ENCODE peak calls at places on chromosome 6, in nine cellular contexts. E, M, C, B, F, G, A, W and H are unnamed samples.

GRCh38 chr6:16044211-16044643 is 84.7 kb upstream of the MYLIP start:
- DNase-seq in E (no peak), M (no peak), C (no peak), B (no peak), F (no peak), G (no peak), A (no peak), W (no peak), H (no peak)

GRCh38 chr6:13517116-13517515 is 29.7 kb upstream of the GFOD1 start:
- DNase-seq in E (no peak), M (no peak), C (peak), B (peak), F (no peak), G (no peak), A (no peak), W (no peak), H (peak)

GRCh38 chr6:45816674-45817297 is 198.9 kb downstream of the CLIC5 start:
- DNase-seq in E (no peak), M (no peak), C (peak), B (no peak), F (no peak), G (no peak), A (no peak), W (no peak), H (no peak)

GRCh38 chr6:165556116-165556843 is 106.8 kb downstream of the PDE10A start:
- DNase-seq in E (peak), M (peak), C (peak), B (no peak), F (no peak), G (no peak), A (no peak), W (no peak), H (peak)

GRCh38 chr6:19399406-19399805 is 437.8 kb upstream of the ID4 start:
- DNase-seq in E (no peak), M (peak), C (peak), B (no peak), F (no peak), G (no peak), A (no peak), W (no peak), H (no peak)

GRCh38 chr6:150631283-150631981 is 31.7 kb downstream of the PLEKHG1 start:
- DNase-seq in E (no peak), M (no peak), C (no peak), B (no peak), F (no peak), G (no peak), A (no peak), W (no peak), H (no peak)

GRCh38 chr6:70575899-70576298 is 9.2 kb downstream of the SDHAF4 start:
- DNase-seq in E (no peak), M (no peak), C (no peak), B (no peak), F (no peak), G (no peak), A (no peak), W (no peak), H (no peak)

GRCh38 chr6:122735618-122736017 is 43.9 kb upstream of the FABP7 start:
- DNase-seq in E (no peak), M (no peak), C (no peak), B (peak), F (no peak), G (no peak), A (peak), W (no peak), H (no peak)

GRCh38 chr6:52157301-52157930 is 28.8 kb upstream of the IL17A start:
- DNase-seq in E (no peak), M (peak), C (peak), B (peak), F (no peak), G (no peak), A (peak), W (no peak), H (peak)

GRCh38 chr6:13418838-13419237 is 68.6 kb downstream of the GFOD1 start:
- DNase-seq in E (no peak), M (no peak), C (no peak), B (no peak), F (no peak), G (no peak), A (no peak), W (no peak), H (no peak)

GRCh38 chr6:64258752-64259151 is 623.1 kb downstream of the PHF3 start:
- DNase-seq in E (no peak), M (no peak), C (no peak), B (no peak), F (no peak), G (no peak), A (no peak), W (no peak), H (peak)

GRCh38 chr6:64256483-64256882 is 620.9 kb downstream of the PHF3 start:
- DNase-seq in E (no peak), M (no peak), C (no peak), B (no peak), F (no peak), G (no peak), A (no peak), W (no peak), H (no peak)

GRCh38 chr6:64257586-64257985 is 622.0 kb downstream of the PHF3 start:
- DNase-seq in E (no peak), M (no peak), C (no peak), B (no peak), F (no peak), G (no peak), A (no peak), W (no peak), H (no peak)

GRCh38 chr6:64258302-64258701 is 622.7 kb downstream of the PHF3 start:
- DNase-seq in E (no peak), M (no peak), C (no peak), B (no peak), F (no peak), G (no peak), A (no peak), W (no peak), H (no peak)

DNA sequence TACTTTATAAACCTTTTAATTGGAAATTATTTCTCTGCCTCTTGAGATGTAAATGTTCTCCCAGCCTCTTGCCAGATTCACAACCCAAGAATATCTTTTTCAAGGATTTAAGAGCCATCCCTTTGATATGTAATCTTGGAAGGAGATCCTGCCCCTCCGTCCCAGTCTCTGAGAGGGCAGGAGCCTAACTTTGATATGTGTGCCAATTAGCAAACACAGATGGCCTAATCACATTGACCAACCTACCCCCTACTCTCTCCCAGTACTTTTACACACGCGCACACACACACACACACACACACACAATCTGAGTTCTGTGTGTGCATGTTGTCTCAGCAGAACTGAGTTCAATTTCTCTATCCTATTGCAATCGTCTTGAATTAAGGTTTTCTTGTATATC is 623.8 kb downstream of the PHF3 start:
- DNase-seq in E (no peak), M (no peak), C (no peak), B (no peak), F (no peak), G (no peak), A (no peak), W (no peak), H (no peak)
- H3K4me3 ChIP-seq in E (no peak), M (no peak), C (no peak), B (no peak), F (no peak), G (no peak), A (no peak), W (no peak), H (no peak)

DNA sequence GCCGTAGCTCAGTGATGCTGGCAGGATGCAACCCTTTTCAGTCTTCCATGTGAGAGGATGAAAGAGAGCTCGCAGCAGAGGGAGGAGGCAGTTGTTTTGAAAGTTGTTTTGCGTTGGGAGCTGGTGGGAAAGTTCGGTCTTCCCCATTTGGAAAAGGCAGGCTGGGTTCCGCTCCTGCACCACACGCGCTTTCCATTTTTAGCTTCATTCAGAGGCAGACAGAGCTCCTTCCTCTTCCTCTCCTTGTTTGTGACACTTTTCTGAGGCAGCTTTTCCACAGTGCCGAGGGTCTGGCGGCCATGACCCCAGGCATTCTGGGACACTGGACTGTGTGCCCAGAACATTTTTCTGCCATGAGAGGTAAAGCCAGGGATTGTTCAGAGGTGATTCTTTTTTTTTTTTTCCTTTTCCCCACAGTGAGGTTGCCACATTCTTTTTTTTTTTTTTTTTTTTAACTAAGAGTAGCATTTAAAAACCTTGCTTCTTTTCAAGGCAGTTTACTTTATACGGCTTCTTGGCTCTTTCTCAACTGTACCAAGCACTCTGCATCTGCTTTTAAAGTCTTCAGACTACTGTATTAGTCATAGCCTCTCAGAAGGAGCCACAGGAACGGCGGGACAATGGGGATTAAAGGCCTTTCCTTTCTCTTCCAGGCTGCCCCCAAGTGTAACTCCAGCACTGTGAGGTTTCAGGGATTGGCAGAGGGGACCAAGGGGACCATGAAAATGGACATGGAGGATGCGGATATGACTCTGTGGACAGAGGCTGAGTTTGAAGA is 1.6 kb downstream of the PRDM1 start:
- DNase-seq in E (no peak), M (peak), C (peak), B (peak), F (no peak), G (no peak), A (no peak), W (peak), H (peak)
- H3K4me3 ChIP-seq in E (peak), M (peak), C (peak), B (peak), F (peak), G (peak), A (peak), W (peak), H (peak)

GRCh38 chr6:28981391-28981832 is 23.7 kb downstream of the ZNF311 start:
- DNase-seq in E (no peak), M (peak), C (peak), B (peak), F (peak), G (peak), A (no peak), W (peak), H (peak)
- H3K4me3 ChIP-seq in E (peak), M (peak), C (peak), B (peak), F (peak), G (peak), A (peak), W (peak), H (peak)

GRCh38 chr6:133893324-133893692 is 4.4 kb downstream of the TCF21 start:
- DNase-seq in E (no peak), M (no peak), C (no peak), B (no peak), F (no peak), G (no peak), A (no peak), W (no peak), H (no peak)
- H3K4me3 ChIP-seq in E (no peak), M (no peak), C (peak), B (no peak), F (no peak), G (no peak), A (no peak), W (peak), H (peak)

GRCh38 chr6:41027251-41027650 is 11.8 kb downstream of the UNC5CL start:
- DNase-seq in E (no peak), M (no peak), C (no peak), B (no peak), F (no peak), G (no peak), A (no peak), W (no peak), H (peak)
- H3K4me3 ChIP-seq in E (peak), M (peak), C (no peak), B (peak), F (peak), G (peak), A (no peak), W (peak), H (peak)

DNA sequence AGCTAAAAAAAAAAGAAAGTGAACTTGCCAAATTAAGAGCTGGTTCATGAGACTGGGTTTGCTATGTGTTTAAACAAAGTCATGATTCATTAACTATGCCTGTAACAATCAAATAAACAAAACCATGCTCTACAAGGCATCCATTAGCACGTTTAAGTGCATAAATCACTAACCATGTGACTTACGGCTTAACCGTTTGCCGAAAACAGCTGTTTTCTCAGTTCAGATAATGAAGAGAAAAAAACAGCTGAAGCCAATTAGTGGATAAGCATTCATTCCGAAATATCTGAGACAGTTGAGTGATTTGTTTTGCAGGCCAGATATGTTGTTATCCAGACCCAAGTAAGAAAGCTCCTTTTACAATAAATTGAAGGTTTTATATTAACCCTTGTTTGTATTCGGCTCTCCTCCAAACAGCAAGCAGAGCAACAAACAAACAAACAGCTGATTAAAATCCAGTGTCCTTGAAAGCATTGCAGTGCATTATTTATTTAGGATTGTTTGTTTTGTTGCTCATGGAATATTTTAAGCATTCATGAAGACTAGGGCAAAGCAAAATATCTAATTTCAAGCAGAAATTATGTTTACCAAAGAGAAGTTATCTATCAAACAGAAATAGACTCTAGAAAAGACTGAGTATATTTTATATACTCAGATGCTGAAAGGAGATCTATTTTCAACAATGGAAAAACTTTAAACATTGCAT is 343.5 kb downstream of the RFPL4B start:
- DNase-seq in E (peak), M (no peak), C (peak), B (no peak), F (no peak), G (no peak), A (no peak), W (no peak), H (peak)
- H3K4me3 ChIP-seq in E (peak), M (no peak), C (no peak), B (no peak), F (no peak), G (no peak), A (no peak), W (no peak), H (peak)

DNA sequence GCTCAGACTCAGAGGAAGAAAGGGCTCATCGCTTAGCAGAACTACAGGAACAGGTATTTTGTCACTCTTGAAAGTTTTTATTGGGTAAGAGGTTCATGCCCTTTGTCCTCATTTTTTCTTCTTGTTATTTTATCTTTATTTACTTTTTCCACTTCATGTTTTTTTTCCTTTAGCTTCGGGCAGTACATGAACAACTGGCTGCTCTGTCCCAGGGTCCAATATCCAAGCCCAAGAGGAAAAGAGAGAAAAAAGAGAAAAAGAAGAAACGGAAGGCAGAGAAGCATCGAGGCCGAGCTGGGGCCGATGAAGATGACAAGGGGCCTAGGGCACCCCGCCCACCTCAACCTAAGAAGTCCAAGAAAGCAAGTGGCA is 9.5 kb downstream of the BRD2 start:
- DNase-seq in E (no peak), M (no peak), C (no peak), B (no peak), F (no peak), G (no peak), A (no peak), W (no peak), H (no peak)
- H3K4me3 ChIP-seq in E (no peak), M (no peak), C (no peak), B (no peak), F (no peak), G (no peak), A (no peak), W (no peak), H (no peak)

GRCh38 chr6:9979996-9980395 is 434.9 kb downstream of the TFAP2A start:
- DNase-seq in E (no peak), M (no peak), C (no peak), B (no peak), F (no peak), G (no peak), A (no peak), W (no peak), H (no peak)

GRCh38 chr6:9986273-9986672 is 428.6 kb downstream of the TFAP2A start:
- DNase-seq in E (no peak), M (no peak), C (no peak), B (no peak), F (no peak), G (no peak), A (no peak), W (no peak), H (no peak)

DNA sequence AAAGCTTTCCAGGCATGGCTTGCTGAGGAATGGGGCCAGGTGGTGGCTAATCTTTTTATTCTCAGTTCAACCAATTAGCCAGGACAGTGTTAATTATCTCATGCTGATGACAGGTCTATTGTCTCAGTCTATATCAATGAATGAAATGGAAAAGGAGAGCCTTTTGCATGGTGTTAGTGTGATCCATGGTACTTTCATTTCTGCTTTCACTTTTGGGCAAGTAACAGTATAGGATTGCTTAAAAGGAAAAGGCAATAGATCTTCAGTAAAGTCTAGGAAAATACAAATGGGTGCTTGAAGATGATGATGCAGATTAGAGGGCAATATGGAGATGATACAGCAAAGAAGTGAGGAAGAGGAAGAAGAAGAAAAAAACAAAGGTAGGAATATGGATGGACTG is 430.3 kb downstream of the TFAP2A start:
- DNase-seq in E (no peak), M (no peak), C (no peak), B (no peak), F (no peak), G (no peak), A (no peak), W (no peak), H (no peak)
- H3K4me3 ChIP-seq in E (no peak), M (no peak), C (no peak), B (no peak), F (no peak), G (no peak), A (no peak), W (no peak), H (no peak)

GRCh38 chr6:112155900-112156299 is 68.5 kb downstream of the FAM229B start:
- DNase-seq in E (no peak), M (no peak), C (peak), B (no peak), F (no peak), G (no peak), A (no peak), W (no peak), H (no peak)
- H3K4me3 ChIP-seq in E (no peak), M (no peak), C (no peak), B (no peak), F (no peak), G (no peak), A (no peak), W (no peak), H (no peak)

GRCh38 chr6:148509789-148510581 is 167.3 kb downstream of the SASH1 start:
- DNase-seq in E (no peak), M (peak), C (peak), B (peak), F (no peak), G (no peak), A (no peak), W (no peak), H (no peak)

GRCh38 chr6:148514091-148514850 is 171.6 kb downstream of the SASH1 start:
- DNase-seq in E (no peak), M (no peak), C (peak), B (no peak), F (no peak), G (no peak), A (no peak), W (no peak), H (no peak)

GRCh38 chr6:148516116-148517016 is 173.7 kb downstream of the SASH1 start:
- DNase-seq in E (no peak), M (no peak), C (no peak), B (peak), F (no peak), G (no peak), A (no peak), W (no peak), H (no peak)

GRCh38 chr6:148517518-148517917 is 174.9 kb downstream of the SASH1 start:
- DNase-seq in E (no peak), M (no peak), C (no peak), B (no peak), F (no peak), G (no peak), A (no peak), W (no peak), H (no peak)

DNA sequence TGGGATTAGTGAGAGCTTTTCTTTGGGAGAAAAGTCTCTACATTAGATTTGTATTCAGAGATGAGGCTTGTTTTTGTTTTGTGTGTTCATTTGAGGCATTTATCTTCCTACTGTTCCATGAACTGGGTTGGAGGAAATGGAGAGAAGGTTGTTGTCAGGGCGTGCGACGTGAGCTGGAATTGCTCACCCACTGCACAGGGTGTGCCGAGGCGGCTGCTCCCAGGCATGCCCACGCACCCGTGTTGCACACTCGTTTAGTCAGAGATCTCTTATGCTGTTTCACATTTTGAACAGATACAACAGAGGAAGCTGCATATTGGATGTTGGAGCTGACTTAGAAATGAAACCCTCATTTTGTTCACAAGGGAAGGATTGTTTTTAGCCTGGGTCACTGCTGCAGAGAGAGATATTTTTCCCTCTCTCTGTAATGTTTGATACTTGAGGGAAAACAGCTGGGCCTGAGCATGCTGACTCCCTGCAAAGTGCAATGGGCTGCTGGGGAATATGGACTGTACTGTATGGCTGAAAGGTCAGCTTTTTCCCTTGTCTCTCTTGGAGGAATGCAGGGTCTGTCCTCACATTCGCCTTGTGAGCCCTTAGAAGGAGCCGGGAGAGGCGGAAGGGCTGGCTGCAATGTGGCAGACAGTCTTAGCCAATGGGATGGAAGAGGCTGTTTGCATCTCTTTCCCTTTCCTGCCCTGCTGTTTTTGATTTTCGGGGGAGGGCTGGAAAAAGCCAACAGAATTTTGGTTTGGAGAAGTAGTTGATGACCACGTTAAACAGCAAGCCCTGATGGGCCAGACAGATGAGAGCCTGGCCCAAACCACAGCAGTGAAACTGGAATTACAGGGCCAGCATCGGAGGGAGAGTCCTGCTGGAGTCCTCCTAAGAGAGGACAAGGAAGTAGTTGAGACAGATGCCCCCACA is 170.8 kb downstream of the SASH1 start:
- DNase-seq in E (no peak), M (no peak), C (peak), B (no peak), F (no peak), G (no peak), A (no peak), W (peak), H (no peak)
- H3K4me3 ChIP-seq in E (no peak), M (no peak), C (no peak), B (no peak), F (no peak), G (no peak), A (no peak), W (peak), H (no peak)